ENCODE peak calls at places on chromosomes 3 and 15, in eight cellular contexts. G, D, X, K, S, F, C and B are unnamed samples. For H3K4me1, the result is how much of the 10 kb centered on the place peaks cover.

GRCh38 chr3:139292933-139293664 is 50.7 kb upstream of the MRPS22 start:
- DNase-seq in G (no peak), D (no peak), X (no peak), K (peak), S (no peak), F (no peak), C (no peak), B (no peak)

GRCh38 chr3:40201770-40202169 is 107.7 kb upstream of the EIF1B start:
- DNase-seq in G (no peak), D (no peak), X (no peak), K (no peak), S (no peak), F (no peak), C (no peak), B (no peak)

GRCh38 chr15:88590771-88591170 is 30.4 kb upstream of the AEN start:
- DNase-seq in G (no peak), D (no peak), X (no peak), K (no peak), S (no peak), F (no peak), C (no peak), B (no peak)

GRCh38 chr15:48868549-48868948 is 9.4 kb upstream of the EID1 start:
- DNase-seq in G (no peak), D (no peak), X (no peak), K (peak), S (no peak), F (no peak), C (no peak), B (no peak)

GRCh38 chr3:172673210-172673679 is 37.6 kb downstream of the NCEH1 start:
- DNase-seq in G (no peak), D (no peak), X (peak), K (peak), S (peak), F (peak), C (no peak), B (peak)

GRCh38 chr15:39393575-39394335 is 187.1 kb upstream of the THBS1 start:
- DNase-seq in G (no peak), D (no peak), X (no peak), K (no peak), S (no peak), F (no peak), C (no peak), B (no peak)

GRCh38 chr15:90686435-90687218 is 30.5 kb upstream of the BLM start:
- DNase-seq in G (no peak), D (no peak), X (no peak), K (no peak), S (no peak), F (no peak), C (no peak), B (no peak)

GRCh38 chr15:100252359-100252758 is 89.4 kb downstream of the ADAMTS17 start:
- DNase-seq in G (no peak), D (peak), X (peak), K (no peak), S (no peak), F (no peak), C (no peak), B (no peak)

GRCh38 chr15:80437492-80437891 is 33.3 kb downstream of the ARNT2 start:
- DNase-seq in G (peak), D (no peak), X (no peak), K (no peak), S (no peak), F (no peak), C (no peak), B (no peak)

GRCh38 chr3:171461087-171461917 is 1.1 kb upstream of the TNIK start:
- DNase-seq in G (no peak), D (no peak), X (peak), K (peak), S (no peak), F (no peak), C (no peak), B (no peak)

GRCh38 chr3:16842710-16843270 is 42.0 kb upstream of the PLCL2 start:
- DNase-seq in G (no peak), D (no peak), X (no peak), K (no peak), S (no peak), F (peak), C (no peak), B (no peak)

GRCh38 chr3:66386011-66386924 is 114.6 kb downstream of the LRIG1 start:
- DNase-seq in G (no peak), D (no peak), X (no peak), K (no peak), S (no peak), F (peak), C (no peak), B (no peak)

GRCh38 chr3:87228316-87228715 is 1.2 kb downstream of the CHMP2B start:
- DNase-seq in G (no peak), D (no peak), X (no peak), K (peak), S (no peak), F (no peak), C (no peak), B (no peak)

GRCh38 chr3:23811117-23811487 is 5.3 kb downstream of the UBE2E1 start:
- DNase-seq in G (no peak), D (no peak), X (no peak), K (no peak), S (no peak), F (no peak), C (no peak), B (no peak)

GRCh38 chr3:65778966-65779365 is 259.8 kb downstream of the MAGI1 start:
- DNase-seq in G (no peak), D (no peak), X (no peak), K (peak), S (no peak), F (no peak), C (no peak), B (no peak)

GRCh38 chr3:172203522-172204258 is 164.3 kb downstream of the FNDC3B start:
- DNase-seq in G (no peak), D (no peak), X (no peak), K (peak), S (no peak), F (no peak), C (no peak), B (no peak)

GRCh38 chr15:66789029-66790025 is 87.3 kb downstream of the SMAD6 start:
- DNase-seq in G (no peak), D (no peak), X (peak), K (peak), S (peak), F (peak), C (peak), B (peak)

GRCh38 chr3:49399467-49399866 is 12.3 kb downstream of the RHOA start:
- DNase-seq in G (no peak), D (no peak), X (no peak), K (peak), S (no peak), F (no peak), C (no peak), B (no peak)

GRCh38 chr3:138300657-138301056 is 29.0 kb downstream of the NME9 start:
- DNase-seq in G (no peak), D (no peak), X (no peak), K (no peak), S (no peak), F (no peak), C (no peak), B (no peak)

GRCh38 chr15:92907880-92908279 is 7.8 kb downstream of the CHD2 start:
- DNase-seq in G (no peak), D (no peak), X (peak), K (peak), S (no peak), F (no peak), C (no peak), B (no peak)

GRCh38 chr3:192802957-192803899 is 75.9 kb upstream of the FGF12 start:
- DNase-seq in G (no peak), D (no peak), X (no peak), K (peak), S (no peak), F (peak), C (no peak), B (no peak)

GRCh38 chr15:42035362-42035761 is 14.5 kb upstream of the PLA2G4E start:
- DNase-seq in G (no peak), D (no peak), X (no peak), K (peak), S (no peak), F (peak), C (no peak), B (no peak)

GRCh38 chr15:98845138-98845884 is 162.3 kb downstream of the PGPEP1L start:
- DNase-seq in G (no peak), D (no peak), X (no peak), K (no peak), S (no peak), F (no peak), C (no peak), B (no peak)
- H3K4me1 ChIP-seq in G (under half), D (under half), X (half or more), K (under half), S (under half), F (under half), C (under half), B (under half)

DNA sequence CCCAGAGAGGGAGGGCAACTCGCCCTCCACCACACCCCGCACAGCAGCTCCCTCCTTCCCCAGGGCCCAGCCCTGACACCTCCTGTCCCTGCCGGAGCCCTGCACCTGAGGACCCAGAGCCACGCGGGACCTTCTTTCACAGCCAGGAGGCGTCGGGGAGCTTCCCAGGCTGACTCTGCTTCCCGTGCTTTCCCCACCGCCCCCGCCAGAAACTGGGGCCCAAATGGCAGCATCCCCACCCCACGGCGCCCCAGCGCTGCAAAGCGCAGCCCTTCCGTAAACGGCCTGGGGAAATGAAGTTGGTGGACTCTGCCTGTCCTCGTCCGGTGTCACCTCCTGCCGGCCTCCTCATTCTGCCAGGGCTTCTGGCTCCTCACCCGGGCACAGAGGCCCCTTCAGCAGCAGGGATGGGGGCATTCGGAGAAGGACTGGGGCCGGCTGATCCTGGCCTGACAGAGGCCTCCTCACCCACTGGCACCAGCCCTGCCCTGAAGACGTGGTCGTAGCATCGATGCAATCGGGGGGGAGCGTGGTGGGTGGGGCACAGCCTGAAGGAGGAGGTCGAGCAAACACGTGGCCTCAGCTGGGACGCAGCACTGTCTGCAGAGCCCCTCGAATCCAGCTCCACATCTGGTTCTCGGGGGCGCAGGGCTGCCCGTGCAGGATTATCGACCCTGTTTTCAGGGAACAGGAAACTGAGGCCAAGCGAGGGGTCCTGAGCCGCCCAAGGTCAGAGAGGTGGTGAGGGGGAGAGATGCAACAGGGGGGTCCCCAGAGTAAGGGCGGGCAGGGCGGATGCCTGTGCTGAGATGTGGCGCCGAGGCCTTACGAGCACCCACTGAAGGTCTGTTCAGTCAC is 235.4 kb downstream of the XXYLT1 start:
- DNase-seq in G (no peak), D (peak), X (no peak), K (no peak), S (peak), F (no peak), C (peak), B (no peak)
- TF ChIP-seq CTCF in G (no peak), D (no peak), X (no peak), K (peak), S (no peak), F (peak), C (no peak), B (peak)

GRCh38 chr3:146164951-146165350 is 4.0 kb upstream of the PLOD2 start:
- DNase-seq in G (no peak), D (no peak), X (no peak), K (no peak), S (no peak), F (no peak), C (no peak), B (no peak)
- H3K4me1 ChIP-seq in G (under half), D (under half), X (under half), K (under half), S (under half), F (under half), C (under half), B (under half)

DNA sequence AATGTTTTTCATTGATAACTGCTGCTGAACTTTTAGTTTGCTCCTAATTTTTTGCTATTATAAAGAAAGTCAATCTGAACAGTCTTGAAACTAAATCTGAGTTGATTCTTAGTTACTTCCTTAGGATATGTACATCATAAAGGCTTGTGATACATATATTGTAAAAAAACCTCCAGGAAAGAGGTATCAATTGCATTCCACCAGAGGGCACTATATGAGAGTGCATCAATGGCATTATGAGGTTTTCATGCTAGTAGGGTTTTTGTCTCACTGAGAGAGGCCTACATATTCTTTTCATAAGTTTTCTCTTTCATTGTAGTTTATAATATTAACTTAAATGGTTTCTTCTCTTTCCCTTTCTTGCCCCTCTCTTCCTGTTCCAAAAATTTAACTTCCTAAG is 46.9 kb downstream of the PIK3R4 start:
- DNase-seq in G (no peak), D (no peak), X (no peak), K (no peak), S (no peak), F (peak), C (no peak), B (peak)
- TF ChIP-seq CTCF in G (no peak), D (no peak), X (peak), K (peak), S (peak), F (peak), C (no peak), B (peak)

DNA sequence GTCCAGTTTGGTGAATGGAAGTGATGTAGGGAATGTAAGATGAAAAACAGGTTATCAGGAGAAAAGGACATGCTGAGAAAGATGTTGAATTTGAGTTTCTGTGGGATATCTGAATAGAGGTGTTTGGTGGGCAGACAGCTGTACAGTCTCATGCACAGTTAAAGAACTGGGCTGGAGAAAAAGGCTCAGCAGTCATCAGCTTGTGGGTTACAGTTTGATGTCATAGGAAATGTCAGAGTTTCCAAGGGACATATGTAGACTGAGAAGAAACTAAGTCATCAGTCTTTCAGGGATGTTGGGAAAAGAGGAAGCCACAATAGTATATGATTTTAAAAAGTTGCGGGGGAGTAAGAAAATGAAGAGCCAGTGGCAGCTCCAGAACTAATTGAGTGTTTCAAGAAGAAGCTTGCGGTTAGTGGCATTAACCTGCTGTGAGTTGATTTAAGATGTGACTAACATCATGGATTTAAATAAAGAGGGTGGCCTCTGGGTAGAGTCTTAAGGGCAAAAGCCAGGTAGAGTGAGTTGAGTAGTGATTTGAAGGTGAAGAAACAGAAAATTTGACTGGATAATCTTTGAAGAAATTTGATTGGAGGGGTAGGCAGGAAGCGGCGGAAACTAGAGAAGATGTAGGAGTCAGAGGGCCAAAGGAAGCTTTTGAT is 24.6 kb downstream of the GORASP1 start:
- DNase-seq in G (no peak), D (no peak), X (no peak), K (no peak), S (no peak), F (no peak), C (no peak), B (no peak)
- H3K4me1 ChIP-seq in G (under half), D (under half), X (under half), K (under half), S (under half), F (under half), C (under half), B (under half)

DNA sequence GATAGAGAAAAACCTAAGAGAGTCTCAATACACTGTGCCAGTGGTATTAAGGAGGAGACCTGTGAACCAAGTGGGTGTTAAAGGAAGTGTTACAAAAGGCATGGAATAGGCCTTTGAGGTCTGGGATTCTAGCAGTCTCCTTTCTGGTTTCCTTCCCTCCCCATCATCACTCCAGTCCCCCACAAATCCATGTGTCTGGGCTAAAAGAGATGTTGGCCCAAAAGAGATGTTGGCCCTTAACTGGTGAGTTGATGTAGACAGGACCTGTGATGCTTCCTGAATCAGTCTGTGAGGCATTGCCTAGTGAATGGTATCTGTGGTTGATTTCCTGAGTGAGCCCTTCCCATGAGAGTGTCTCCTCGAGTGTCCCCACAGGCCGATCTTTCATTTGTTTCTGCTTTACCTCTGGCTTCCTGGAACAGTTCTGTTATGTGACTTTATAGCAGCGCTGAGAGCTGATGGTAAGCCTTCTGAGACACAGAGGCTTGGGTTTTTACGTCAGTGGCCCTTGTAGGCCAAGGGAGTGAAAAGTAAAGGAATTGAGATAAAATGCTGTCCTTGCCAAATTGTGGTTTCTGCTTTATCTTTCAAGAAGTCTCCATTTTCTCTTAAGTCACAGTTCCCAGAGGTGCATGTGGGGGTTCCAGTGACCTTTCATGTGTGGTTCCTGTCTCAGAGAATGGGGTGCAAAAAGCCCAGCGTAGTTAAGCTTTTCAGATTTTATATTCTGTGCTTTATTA is 87.8 kb downstream of the KLHL25 start:
- DNase-seq in G (no peak), D (no peak), X (peak), K (peak), S (no peak), F (peak), C (no peak), B (no peak)
- TF ChIP-seq CTCF in G (no peak), D (no peak), X (no peak), K (no peak), S (no peak), F (no peak), C (no peak), B (no peak)

DNA sequence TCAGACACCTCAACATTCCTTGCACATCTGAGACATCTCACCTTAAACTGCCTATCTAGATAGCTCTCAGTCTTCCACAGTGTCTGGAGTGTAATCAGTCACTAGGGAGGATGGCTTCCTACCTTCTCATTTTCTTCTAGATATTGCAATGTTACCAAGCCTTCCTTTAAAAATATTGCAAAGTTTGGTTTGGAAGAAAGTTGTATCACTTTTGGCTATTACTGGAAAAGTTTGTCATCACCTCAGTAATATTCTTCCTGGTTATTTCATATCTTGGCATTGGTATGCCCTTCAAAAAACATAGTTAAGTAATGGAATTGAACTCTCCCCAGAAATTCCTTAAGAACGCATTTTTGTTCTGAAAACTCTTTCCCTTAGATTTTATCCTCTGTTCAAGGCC is 179.3 kb upstream of the MME start:
- DNase-seq in G (no peak), D (no peak), X (no peak), K (no peak), S (no peak), F (no peak), C (no peak), B (no peak)
- H3K4me1 ChIP-seq in G (under half), D (under half), X (under half), K (under half), S (under half), F (under half), C (under half), B (under half)

GRCh38 chr15:85044894-85045293 is 63.2 kb downstream of the PDE8A start:
- DNase-seq in G (no peak), D (no peak), X (no peak), K (no peak), S (no peak), F (peak), C (no peak), B (no peak)

GRCh38 chr15:85041230-85041629 is 59.6 kb downstream of the PDE8A start:
- DNase-seq in G (no peak), D (no peak), X (no peak), K (no peak), S (no peak), F (no peak), C (no peak), B (no peak)

GRCh38 chr15:85045615-85046014 is 64.0 kb downstream of the PDE8A start:
- DNase-seq in G (no peak), D (no peak), X (no peak), K (no peak), S (no peak), F (no peak), C (no peak), B (no peak)

GRCh38 chr15:85047271-85047948 is 65.8 kb downstream of the PDE8A start:
- DNase-seq in G (no peak), D (no peak), X (peak), K (peak), S (peak), F (no peak), C (no peak), B (no peak)

GRCh38 chr15:85044251-85044853 is 62.7 kb downstream of the PDE8A start:
- DNase-seq in G (no peak), D (no peak), X (peak), K (peak), S (no peak), F (peak), C (no peak), B (peak)
- TF ChIP-seq CTCF in G (peak), D (peak), X (peak), K (peak), S (peak), F (peak), C (peak), B (peak)